ENCODE peak calls at places on chromosomes 1 and 21, in four cellular contexts. G is heart left ventricle, E is body of pancreas, O is esophagus squamous epithelium. H is an unnamed sample.

GRCh38 chr21:35211767-35212166 is 162.7 kb upstream of the RUNX1 start:
- DNase-seq in G (no peak), E (no peak), O (no peak), H (no peak)

GRCh38 chr21:46069719-46070279 is 28.1 kb upstream of the COL6A2 start:
- DNase-seq in G (no peak), O (no peak), E (no peak), H (peak; percentile 18)

GRCh38 chr1:54851406-54851805 is 35.6 kb downstream of the DHCR24 start:
- DNase-seq in O (no peak), G (no peak), E (no peak), H (no peak)

GRCh38 chr1:31666290-31666963 is 21.8 kb upstream of the PEF1 start:
- DNase-seq in O (no peak), G (no peak), E (peak; percentile 17), H (no peak)

GRCh38 chr1:74713849-74714248 is 19.0 kb downstream of the CRYZ start:
- DNase-seq in O (no peak), G (no peak), E (no peak), H (no peak)

GRCh38 chr21:8989261-8989882 is 1532.0 kb upstream of the TPTE start:
- DNase-seq in E (no peak), O (no peak), G (no peak), H (no peak)

GRCh38 chr1:66998972-66999371 is 55.0 kb downstream of the SLC35D1 start:
- DNase-seq in G (no peak), E (no peak), O (no peak), H (no peak)

GRCh38 chr1:214791961-214792360 is 189.0 kb downstream of the CENPF start:
- DNase-seq in G (no peak), O (no peak), E (no peak), H (no peak)

GRCh38 chr1:48870596-48870995 is 93.9 kb upstream of the BEND5 start:
- DNase-seq in E (peak; percentile 9), G (no peak), O (no peak), H (no peak)

GRCh38 chr21:38938343-38938742 is 132.6 kb downstream of the ETS2 start:
- DNase-seq in G (no peak), O (no peak), E (no peak), H (no peak)

GRCh38 chr21:43921979-43922945 is 57.2 kb downstream of the AGPAT3 start:
- DNase-seq in O (no peak), E (no peak), G (peak; percentile 37), H (no peak)

GRCh38 chr1:201229095-201229494 is 38.5 kb downstream of the IGFN1 start:
- DNase-seq in G (peak; percentile 11), E (no peak), O (no peak), H (no peak)

GRCh38 chr1:246417813-246418564 is 89.1 kb downstream of the SMYD3 start:
- DNase-seq in G (no peak), E (no peak), O (no peak), H (no peak)

GRCh38 chr1:43900386-43900785 is 33.2 kb upstream of the ARTN start:
- DNase-seq in O (no peak), E (no peak), G (no peak), H (no peak)

GRCh38 chr1:84163123-84164038 is 19.3 kb downstream of the PRKACB start:
- DNase-seq in E (no peak), G (no peak), O (no peak), H (no peak)

GRCh38 chr1:145979746-145980435 is 15.4 kb downstream of the POLR3GL start:
- DNase-seq in G (no peak), E (no peak), O (no peak), H (no peak)

GRCh38 chr1:31154632-31155215 is 85.0 kb downstream of the NKAIN1 start:
- DNase-seq in E (peak; percentile 88), G (peak; percentile 89), O (peak; percentile 18), H (peak; percentile 64)

GRCh38 chr1:161335796-161336195 is 21.6 kb downstream of the SDHC start:
- DNase-seq in E (no peak), G (no peak), O (no peak), H (no peak)

GRCh38 chr1:40582121-40582520 is 50.7 kb downstream of the ZNF684 start:
- DNase-seq in E (no peak), O (no peak), G (no peak), H (no peak)

GRCh38 chr21:40997831-40998230 is 150.9 kb upstream of the DSCAM start:
- DNase-seq in O (no peak), G (no peak), E (no peak), H (no peak)

GRCh38 chr1:15703562-15703961 is 19.4 kb downstream of the PLEKHM2 start:
- DNase-seq in O (no peak), G (peak; percentile 81), E (peak; percentile 62), H (peak; percentile 86)

GRCh38 chr1:2237773-2238172 is 9.7 kb downstream of the SKI start:
- DNase-seq in G (no peak), E (no peak), O (no peak), H (no peak)

GRCh38 chr21:19553930-19554615 is 1150.5 kb upstream of the TMPRSS15 start:
- DNase-seq in G (no peak), O (no peak), E (no peak), H (no peak)

GRCh38 chr21:30486180-30486579 is 1.1 kb downstream of the KRTAP19-2 start:
- DNase-seq in G (no peak), E (no peak), O (no peak), H (no peak)
- H3K9me3 ChIP-seq in G (no peaks in the 10 kb centered on the region), E (peaks cover 12% of the 10 kb centered on the region), O (no peaks in the 10 kb centered on the region), H (no peaks in the 10 kb centered on the region)

GRCh38 chr1:200038645-200038986 is 11.1 kb downstream of the NR5A2 start:
- DNase-seq in E (peak; percentile 80), G (no peak), O (no peak), H (no peak)
- H3K4me3 ChIP-seq in E (peak overlapping the region; percentile 84), G (no peak overlapping the region), O (peak overlapping the region; percentile 41), H (peak overlapping the region; percentile 54)

GRCh38 chr1:37557402-37557801 is 662 bp downstream of the DNALI1 start:
- DNase-seq in E (no peak), G (no peak), O (no peak), H (no peak)

GRCh38 chr1:37553927-37554808 is at the start of gene SNIP1:
- DNase-seq in O (peak; percentile 59), E (peak; percentile 96), G (peak; percentile 91), H (peak; percentile 95)

GRCh38 chr1:37559080-37559479 is 2.3 kb downstream of the DNALI1 start:
- DNase-seq in E (no peak), O (no peak), G (no peak), H (no peak)

GRCh38 chr1:37558411-37558810 is 1.7 kb downstream of the DNALI1 start:
- DNase-seq in E (no peak), G (no peak), O (no peak), H (no peak)

GRCh38 chr1:37556712-37557196 is at the start of gene DNALI1:
- DNase-seq in O (no peak), E (peak; percentile 97), G (peak; percentile 89), H (peak; percentile 93)
- H3K27ac ChIP-seq in O (peak within 1 kb of the TSS; percentile 33), E (peak within 1 kb of the TSS; percentile 63), G (peak within 1 kb of the TSS; percentile 6), H (no peak within 1 kb of the TSS)

GRCh38 chr1:152860129-152860528 is 333 bp downstream of the LCE7A start:
- DNase-seq in E (no peak), O (no peak), G (no peak), H (no peak)

GRCh38 chr1:152858062-152858461 is 1.7 kb upstream of the LCE7A start:
- DNase-seq in G (no peak), E (no peak), O (no peak), H (no peak)

GRCh38 chr1:152861374-152861773 is 1.6 kb downstream of the LCE7A start:
- DNase-seq in E (no peak), G (no peak), O (no peak), H (no peak)

GRCh38 chr1:152859696-152860095 is at the start of gene LCE7A:
- DNase-seq in E (no peak), G (no peak), O (no peak), H (no peak)

GRCh38 chr1:152855661-152856060 is 4.1 kb upstream of the LCE7A start:
- DNase-seq in G (no peak), E (no peak), O (no peak), H (no peak)
- H3K9me3 ChIP-seq in G (no peaks in the 10 kb centered on the region), E (no peaks in the 10 kb centered on the region), O (no peaks in the 10 kb centered on the region), H (no peaks in the 10 kb centered on the region)

GRCh38 chr1:12581179-12581578 is 36.8 kb downstream of the DHRS3 start:
- DNase-seq in O (no peak), G (no peak), E (no peak), H (no peak)
- H3K4me3 ChIP-seq in O (no peak overlapping the region), G (no peak overlapping the region), E (no peak overlapping the region), H (no peak overlapping the region)

H was measured in right atrium auricular region.